ENCODE peak calls at places on chromosome 16, in six cellular contexts. One of them, this sample, is unnamed.

GRCh38 chr16:89584768-89585549 is 9.4 kb downstream of the CPNE7 start:
- DNase-seq in CD4-positive, alpha-beta memory T cell: peak; percentile 9
- DNase-seq in HL-60: no peak
- DNase-seq in T-helper 1 cell: no peak
- DNase-seq in fibroblast of pulmonary artery: no peak
- DNase-seq in nephron progenitor cell: no peak
- DNase-seq in this sample: no peak

GRCh38 chr16:28090646-28091377 is 27.3 kb upstream of the GSG1L start:
- DNase-seq in CD4-positive, alpha-beta memory T cell: no peak
- DNase-seq in HL-60: no peak
- DNase-seq in T-helper 1 cell: no peak
- DNase-seq in fibroblast of pulmonary artery: peak; percentile 6
- DNase-seq in nephron progenitor cell: no peak
- DNase-seq in this sample: peak; percentile 36

GRCh38 chr16:86171329-86171728 is 272.4 kb downstream of the IRF8 start:
- DNase-seq in CD4-positive, alpha-beta memory T cell: no peak
- DNase-seq in HL-60: no peak
- DNase-seq in T-helper 1 cell: no peak
- DNase-seq in fibroblast of pulmonary artery: peak; percentile 6
- DNase-seq in nephron progenitor cell: no peak
- DNase-seq in this sample: no peak

GRCh38 chr16:66874079-66874775 is 6.1 kb upstream of the PDP2 start:
- DNase-seq in CD4-positive, alpha-beta memory T cell: no peak
- DNase-seq in HL-60: no peak
- DNase-seq in T-helper 1 cell: peak; percentile 65
- DNase-seq in fibroblast of pulmonary artery: peak; percentile 59
- DNase-seq in nephron progenitor cell: no peak
- DNase-seq in this sample: no peak

GRCh38 chr16:726188-726437 is 130 bp downstream of the CCDC78 start:
- DNase-seq in CD4-positive, alpha-beta memory T cell: no peak
- DNase-seq in HL-60: no peak
- DNase-seq in T-helper 1 cell: no peak
- DNase-seq in fibroblast of pulmonary artery: no peak
- DNase-seq in nephron progenitor cell: no peak
- DNase-seq in this sample: no peak

GRCh38 chr16:83300326-83300725 is 507.5 kb upstream of the HSBP1 start:
- DNase-seq in CD4-positive, alpha-beta memory T cell: no peak
- DNase-seq in HL-60: no peak
- DNase-seq in T-helper 1 cell: no peak
- DNase-seq in fibroblast of pulmonary artery: no peak
- DNase-seq in nephron progenitor cell: no peak
- DNase-seq in this sample: peak; percentile 52

GRCh38 chr16:1678500-1679098 is 520 bp downstream of the JPT2 start:
- DNase-seq in CD4-positive, alpha-beta memory T cell: peak; percentile 64
- DNase-seq in HL-60: peak; percentile 15
- DNase-seq in T-helper 1 cell: peak; percentile 26
- DNase-seq in fibroblast of pulmonary artery: peak; percentile 23
- DNase-seq in nephron progenitor cell: no peak
- DNase-seq in this sample: peak; percentile 51

GRCh38 chr16:89827383-89828198 is 684 bp upstream of the SPIRE2 start:
- DNase-seq in CD4-positive, alpha-beta memory T cell: no peak
- DNase-seq in HL-60: no peak
- DNase-seq in T-helper 1 cell: no peak
- DNase-seq in fibroblast of pulmonary artery: peak; percentile 74
- DNase-seq in nephron progenitor cell: peak; percentile 64
- DNase-seq in this sample: peak; percentile 45

GRCh38 chr16:19108409-19109287 is 5.1 kb upstream of the ITPRIPL2 start:
- DNase-seq in CD4-positive, alpha-beta memory T cell: no peak
- DNase-seq in HL-60: no peak
- DNase-seq in T-helper 1 cell: no peak
- DNase-seq in fibroblast of pulmonary artery: no peak
- DNase-seq in nephron progenitor cell: no peak
- DNase-seq in this sample: no peak

GRCh38 chr16:85171004-85171808 is 58.9 kb upstream of the CIBAR2 start:
- DNase-seq in CD4-positive, alpha-beta memory T cell: no peak
- DNase-seq in HL-60: no peak
- DNase-seq in T-helper 1 cell: no peak
- DNase-seq in fibroblast of pulmonary artery: no peak
- DNase-seq in nephron progenitor cell: no peak
- DNase-seq in this sample: no peak

GRCh38 chr16:10880609-10881452 is 3.8 kb downstream of the CIITA start:
- DNase-seq in CD4-positive, alpha-beta memory T cell: no peak
- DNase-seq in HL-60: no peak
- DNase-seq in T-helper 1 cell: no peak
- DNase-seq in fibroblast of pulmonary artery: no peak
- DNase-seq in nephron progenitor cell: no peak
- DNase-seq in this sample: no peak

GRCh38 chr16:80806957-80807356 is 2.6 kb upstream of the CDYL2 start:
- DNase-seq in CD4-positive, alpha-beta memory T cell: peak; percentile 76
- DNase-seq in HL-60: no peak
- DNase-seq in T-helper 1 cell: peak; percentile 91
- DNase-seq in fibroblast of pulmonary artery: peak; percentile 76
- DNase-seq in nephron progenitor cell: no peak
- DNase-seq in this sample: no peak

GRCh38 chr16:55478827-55479559 is at the start of gene MMP2:
- DNase-seq in CD4-positive, alpha-beta memory T cell: no peak
- DNase-seq in HL-60: peak; percentile 41
- DNase-seq in T-helper 1 cell: no peak
- DNase-seq in fibroblast of pulmonary artery: peak; percentile 82
- DNase-seq in nephron progenitor cell: peak; percentile 74
- DNase-seq in this sample: peak; percentile 75

GRCh38 chr16:8936421-8936820 is 27.3 kb downstream of the USP7 start:
- DNase-seq in CD4-positive, alpha-beta memory T cell: peak; percentile 82
- DNase-seq in HL-60: peak; percentile 45
- DNase-seq in T-helper 1 cell: peak; percentile 63
- DNase-seq in fibroblast of pulmonary artery: no peak
- DNase-seq in nephron progenitor cell: peak; percentile 41
- DNase-seq in this sample: peak; percentile 61